ENCODE peak calls at places on chromosomes 16 and 17, in seven cellular contexts. A is NCI-H748 treated with DMSO at 0.1 percent for 48 hours; R is upper lobe of right lung; Q is T-helper 2 cell; O is astrocyte of the spinal cord; L is fibroblast of the aortic adventitia; D is activated naive CD8-positive, alpha-beta T cell treated with anti-CD3 and anti-CD28 coated beads for 36 hours. K is an unnamed sample.

GRCh38 chr17:72587773-72588511 is 467.1 kb downstream of the SOX9 start:
- DNase-seq in A (peak), R (no peak), Q (peak), O (peak), L (no peak), D (no peak), K (no peak)

GRCh38 chr17:48541036-48541573 is 3.8 kb downstream of the HOXB2 start:
- DNase-seq in A (no peak), R (no peak), Q (no peak), O (peak), L (peak), D (no peak), K (no peak)

GRCh38 chr17:82685291-82685690 is 13.2 kb downstream of the RAB40B start:
- DNase-seq in A (no peak), R (no peak), Q (no peak), O (no peak), L (no peak), D (no peak), K (no peak)

GRCh38 chr16:50245417-50246298 is 20.7 kb upstream of the ADCY7 start:
- DNase-seq in A (no peak), R (peak), Q (peak), O (peak), L (peak), D (peak), K (peak)

GRCh38 chr16:85924675-85925074 is 25.7 kb downstream of the IRF8 start:
- DNase-seq in A (no peak), R (no peak), Q (no peak), O (no peak), L (peak), D (peak), K (no peak)

GRCh38 chr16:18975109-18975508 is 8.6 kb upstream of the TMC7 start:
- DNase-seq in A (no peak), R (no peak), Q (no peak), O (no peak), L (no peak), D (no peak), K (no peak)

GRCh38 chr17:42009170-42009569 is 8.1 kb downstream of the DNAJC7 start:
- DNase-seq in A (no peak), R (no peak), Q (no peak), O (no peak), L (no peak), D (no peak), K (peak)

GRCh38 chr16:88882358-88883030 is 16.0 kb upstream of the PABPN1L start:
- DNase-seq in A (no peak), R (no peak), Q (peak), O (no peak), L (no peak), D (no peak), K (no peak)

GRCh38 chr17:40181205-40181604 is 3.9 kb downstream of the RAPGEFL1 start:
- DNase-seq in A (no peak), R (no peak), Q (no peak), O (no peak), L (no peak), D (no peak), K (no peak)

GRCh38 chr17:6172642-6173330 is 102.6 kb downstream of the WSCD1 start:
- DNase-seq in A (no peak), R (no peak), Q (no peak), O (no peak), L (no peak), D (no peak), K (peak)

GRCh38 chr17:13474073-13474800 is 127.5 kb downstream of the HS3ST3A1 start:
- DNase-seq in A (no peak), R (no peak), Q (no peak), O (peak), L (no peak), D (no peak), K (no peak)

GRCh38 chr17:75654176-75654575 is 12.8 kb downstream of the RECQL5 start:
- DNase-seq in A (no peak), R (no peak), Q (no peak), O (no peak), L (no peak), D (no peak), K (no peak)

GRCh38 chr17:13869301-13869700 is 200.0 kb upstream of the COX10 start:
- DNase-seq in A (no peak), R (no peak), Q (no peak), O (peak), L (no peak), D (no peak), K (no peak)

GRCh38 chr17:50631908-50632571 is 2.6 kb upstream of the ABCC3 start:
- DNase-seq in A (no peak), R (no peak), Q (no peak), O (no peak), L (no peak), D (no peak), K (no peak)

GRCh38 chr16:17270111-17270510 is 200.6 kb downstream of the XYLT1 start:
- DNase-seq in A (no peak), R (no peak), Q (no peak), O (no peak), L (no peak), D (no peak), K (no peak)

K was measured in NCI-H82.